ENCODE peak calls at places on chromosomes 4 and X, in eight cellular contexts. K is SK-N-SH; M is HCT116; Z is brain microvascular endothelial cell; C is endodermal cell; B is CD8-positive, alpha-beta memory T cell; O is neural progenitor cell; Y is fibroblast of lung. A is an unnamed sample.
A peak's percentile ranks its signal among the peaks of the same experiment; 100 is the strongest.

GRCh38 chr4:123649248-123649643 is 252.7 kb downstream of the SPRY1 start:
- DNase-seq in K (no peak), M (no peak), Z (no peak), C (no peak), B (no peak), O (no peak), Y (no peak), A (no peak)

GRCh38 chrX:14776901-14777300 is 96.0 kb downstream of the FANCB start:
- DNase-seq in K (no peak), M (no peak), Z (peak; percentile 18), C (no peak), B (no peak), O (no peak), Y (no peak), A (no peak)

GRCh38 chr4:143531773-143532491 is 18.4 kb downstream of the SMARCA5 start:
- DNase-seq in K (no peak), M (no peak), Z (no peak), C (no peak), B (no peak), O (no peak), Y (peak; percentile 24), A (no peak)

GRCh38 chr4:76147454-76148141 is 599 bp downstream of the NUP54 start:
- DNase-seq in K (peak; percentile 84), M (peak; percentile 75), Z (peak; percentile 90), C (peak; percentile 99), B (no peak), O (peak; percentile 95), Y (peak; percentile 73), A (peak; percentile 95)

GRCh38 chr4:176883108-176883550 is 90.4 kb upstream of the VEGFC start:
- DNase-seq in K (no peak), M (no peak), Z (peak; percentile 22), C (no peak), B (no peak), O (no peak), Y (peak; percentile 18), A (no peak)

GRCh38 chr4:166290426-166290825 is 417.4 kb downstream of the TLL1 start:
- DNase-seq in K (no peak), M (no peak), Z (no peak), C (no peak), B (no peak), O (no peak), Y (no peak), A (no peak)

GRCh38 chr4:187444061-187444460 is 551.5 kb upstream of the ZFP42 start:
- DNase-seq in K (no peak), M (no peak), Z (peak; percentile 58), C (no peak), B (no peak), O (no peak), Y (no peak), A (no peak)

GRCh38 chr4:153160856-153161598 is 43.2 kb upstream of the TRIM2 start:
- DNase-seq in K (no peak), M (no peak), Z (no peak), C (no peak), B (no peak), O (no peak), Y (no peak), A (no peak)

GRCh38 chr4:1544861-1545275 is 138.6 kb upstream of the NKX1-1 start:
- DNase-seq in K (no peak), M (no peak), Z (no peak), C (no peak), B (no peak), O (no peak), Y (no peak), A (no peak)

GRCh38 chr4:102809190-102809589 is 18.2 kb downstream of the UBE2D3 start:
- DNase-seq in K (no peak), M (no peak), Z (no peak), C (no peak), B (no peak), O (no peak), Y (no peak), A (no peak)

GRCh38 chrX:106752101-106752678 is 25.7 kb downstream of the RNF128 start:
- DNase-seq in K (no peak), M (no peak), Z (peak; percentile 12), C (peak; percentile 57), B (no peak), O (peak; percentile 42), Y (peak; percentile 22), A (no peak)

GRCh38 chr4:113561758-113562157 is 199.8 kb downstream of the CAMK2D start:
- DNase-seq in K (no peak), M (no peak), Z (no peak), C (no peak), B (no peak), O (no peak), Y (no peak), A (no peak)

GRCh38 chr4:168678751-168679366 is 182.0 kb downstream of the PALLD start:
- DNase-seq in K (no peak), M (no peak), Z (no peak), C (no peak), B (no peak), O (no peak), Y (no peak), A (no peak)
- H3K4me3 ChIP-seq in K (no peak overlapping the region), M (no peak overlapping the region), Z (no peak overlapping the region), C (no peak overlapping the region), B (no peak overlapping the region), O (no peak overlapping the region), Y (no peak overlapping the region), A (no peak overlapping the region)

GRCh38 chrX:153502796-153503195 is 8.0 kb downstream of the BGN start:
- DNase-seq in K (no peak), M (no peak), Z (no peak), C (no peak), B (no peak), O (no peak), Y (no peak), A (no peak)
- H3K27ac ChIP-seq in K (no peak overlapping the region), M (no peak overlapping the region), Z (no peak overlapping the region), C (no peak overlapping the region), B (no peak overlapping the region), O (no peak overlapping the region), Y (no peak overlapping the region), A (no peak overlapping the region)

GRCh38 chr4:80045831-80046230 is 27.2 kb downstream of the ANTXR2 start:
- DNase-seq in K (no peak), M (no peak), Z (no peak), C (no peak), B (no peak), O (no peak), Y (peak; percentile 88), A (no peak)

GRCh38 chr4:80049402-80049801 is 23.6 kb downstream of the ANTXR2 start:
- DNase-seq in K (no peak), M (no peak), Z (no peak), C (no peak), B (no peak), O (peak; percentile 55), Y (no peak), A (no peak)

GRCh38 chr4:80037864-80038263 is 35.2 kb downstream of the ANTXR2 start:
- DNase-seq in K (no peak), M (no peak), Z (no peak), C (no peak), B (no peak), O (no peak), Y (no peak), A (no peak)

GRCh38 chr4:80042821-80043220 is 30.2 kb downstream of the ANTXR2 start:
- DNase-seq in K (no peak), M (no peak), Z (no peak), C (no peak), B (no peak), O (no peak), Y (no peak), A (no peak)

GRCh38 chr4:80043534-80043933 is 29.5 kb downstream of the ANTXR2 start:
- DNase-seq in K (no peak), M (no peak), Z (peak; percentile 17), C (no peak), B (no peak), O (no peak), Y (peak; percentile 18), A (no peak)
- H3K36me3 ChIP-seq in K (peaks cover 80% of the 10 kb centered on the region), M (no peaks in the 10 kb centered on the region), Z (peaks cover 39% of the 10 kb centered on the region), C (no peaks in the 10 kb centered on the region), B (no peaks in the 10 kb centered on the region), O (no peaks in the 10 kb centered on the region), Y (peaks cover 3% of the 10 kb centered on the region), A (no peaks in the 10 kb centered on the region)

GRCh38 chrX:25004485-25005032 is 11.2 kb downstream of the ARX start:
- DNase-seq in K (no peak), M (no peak), Z (no peak), C (peak; percentile 81), B (no peak), O (peak; percentile 47), Y (no peak), A (no peak)

GRCh38 chrX:25004040-25004439 is 11.7 kb downstream of the ARX start:
- DNase-seq in K (no peak), M (no peak), Z (no peak), C (no peak), B (no peak), O (peak; percentile 35), Y (no peak), A (no peak)

GRCh38 chrX:25001808-25002657 is 13.7 kb downstream of the ARX start:
- DNase-seq in K (no peak), M (no peak), Z (no peak), C (peak; percentile 80), B (no peak), O (peak; percentile 77), Y (no peak), A (no peak)

GRCh38 chrX:25003066-25003849 is 12.5 kb downstream of the ARX start:
- DNase-seq in K (no peak), M (no peak), Z (no peak), C (peak; percentile 87), B (no peak), O (peak; percentile 67), Y (no peak), A (no peak)

GRCh38 chrX:25002658-25003015 is 13.1 kb downstream of the ARX start:
- DNase-seq in K (no peak), M (no peak), Z (no peak), C (peak; percentile 67), B (no peak), O (peak; percentile 67), Y (no peak), A (no peak)
- H3K4me3 ChIP-seq in K (no peak overlapping the region), M (no peak overlapping the region), Z (peak overlapping the region; percentile 15), C (peak overlapping the region; percentile 78), B (no peak overlapping the region), O (peak overlapping the region; percentile 57), Y (no peak overlapping the region), A (no peak overlapping the region)

GRCh38 chrX:54482839-54483593 is 13.0 kb downstream of the FGD1 start:
- DNase-seq in K (peak; percentile 63), M (no peak), Z (no peak), C (peak; percentile 79), B (no peak), O (peak; percentile 28), Y (no peak), A (no peak)
- H3K27ac ChIP-seq in K (peak overlapping the region; percentile 41), M (no peak overlapping the region), Z (no peak overlapping the region), C (no peak overlapping the region), B (no peak overlapping the region), O (no peak overlapping the region), Y (peak overlapping the region; percentile 58), A (no peak overlapping the region)